ENCODE peak calls at places on chromosomes 6 and 20, in five cellular contexts. S, O, B, G and X are unnamed samples.

GRCh38 chr6:168131464-168132415 is 52.7 kb upstream of the FRMD1 start:
- DNase-seq in G (no peak), S (no peak), O (peak; percentile 50), B (no peak), X (no peak)

GRCh38 chr6:27891300-27891913 is 20.8 kb downstream of the OR2B2 start:
- DNase-seq in G (no peak), O (no peak), B (no peak), S (no peak), X (no peak)

GRCh38 chr6:137552809-137553208 is 58.6 kb upstream of the OLIG3 start:
- DNase-seq in S (no peak), G (peak; percentile 49), O (no peak), B (no peak), X (no peak)

GRCh38 chr6:2081155-2082138 is 164.0 kb downstream of the GMDS start:
- DNase-seq in B (peak; percentile 68), O (no peak), G (no peak), S (no peak), X (no peak)

GRCh38 chr6:53869964-53870363 is 75.2 kb downstream of the LRRC1 start:
- DNase-seq in B (no peak), O (no peak), S (no peak), G (no peak), X (no peak)

GRCh38 chr6:160513836-160514235 is 150.2 kb downstream of the LPA start:
- DNase-seq in B (no peak), S (no peak), G (no peak), O (no peak), X (no peak)

GRCh38 chr6:158468666-158469065 is 91.2 kb upstream of the TMEM181 start:
- DNase-seq in O (no peak), S (no peak), B (no peak), G (no peak), X (no peak)

GRCh38 chr6:36954262-36954931 is at the start of gene PI16:
- DNase-seq in S (no peak), O (no peak), B (no peak), G (no peak), X (peak; percentile 87)

GRCh38 chr20:53776858-53777257 is 183.2 kb upstream of the ZNF217 start:
- DNase-seq in G (no peak), S (no peak), B (no peak), O (no peak), X (no peak)

GRCh38 chr6:167532410-167533294 is 207.8 kb downstream of the TTLL2 start:
- DNase-seq in S (no peak), B (no peak), O (no peak), G (no peak), X (no peak)

GRCh38 chr20:46414608-46415007 is 8.2 kb upstream of the ELMO2 start:
- DNase-seq in O (no peak), S (no peak), B (no peak), G (no peak), X (no peak)

GRCh38 chr6:118968416-118968815 is 33.5 kb upstream of the MCM9 start:
- DNase-seq in B (no peak), O (no peak), S (peak; percentile 12), G (peak; percentile 26), X (no peak)

GRCh38 chr20:44736170-44737021 is 9.3 kb upstream of the KCNK15 start:
- DNase-seq in G (peak; percentile 96), O (peak; percentile 58), S (peak; percentile 89), B (no peak), X (peak; percentile 73)

GRCh38 chr6:108115598-108116058 is 41.1 kb upstream of the OSTM1 start:
- DNase-seq in S (peak; percentile 41), B (no peak), G (peak; percentile 47), O (peak; percentile 68), X (peak; percentile 63)

GRCh38 chr6:38929560-38929959 is 119.0 kb upstream of the GLP1R start:
- DNase-seq in O (no peak), S (no peak), B (no peak), G (no peak), X (no peak)

GRCh38 chr6:166318649-166319600 is 10.7 kb upstream of the PRR18 start:
- DNase-seq in G (peak; percentile 12), B (no peak), S (no peak), O (no peak), X (no peak)

GRCh38 chr6:157518399-157519250 is 137.6 kb downstream of the ZDHHC14 start:
- DNase-seq in O (no peak), S (peak; percentile 44), B (no peak), G (no peak), X (peak; percentile 75)

GRCh38 chr6:6696867-6697531 is 108.5 kb downstream of the LY86 start:
- DNase-seq in O (peak; percentile 88), S (peak; percentile 63), B (no peak), G (peak; percentile 29), X (peak; percentile 74)

GRCh38 chr6:124982669-124983068 is 20.4 kb downstream of the RNF217 start:
- DNase-seq in O (no peak), S (no peak), B (no peak), G (no peak), X (no peak)

GRCh38 chr6:155120034-155120433 is 124.9 kb downstream of the TIAM2 start:
- DNase-seq in G (no peak), B (no peak), S (no peak), O (no peak), X (no peak)

GRCh38 chr6:43052842-43053544 is 658 bp downstream of the CUL7 start:
- DNase-seq in B (no peak), S (no peak), G (no peak), O (no peak), X (no peak)

GRCh38 chr20:49846206-49846807 is 33.7 kb downstream of the SLC9A8 start:
- DNase-seq in B (no peak), S (peak; percentile 16), O (no peak), G (peak; percentile 73), X (peak; percentile 38)

GRCh38 chr20:697826-698225 is 22.2 kb upstream of the SCRT2 start:
- DNase-seq in G (no peak), S (no peak), O (no peak), B (no peak), X (no peak)

GRCh38 chr6:134678436-134678889 is 271.4 kb downstream of the ALDH8A1 start:
- DNase-seq in B (no peak), G (no peak), O (no peak), S (no peak), X (no peak)

GRCh38 chr6:135884136-135884535 is 32.6 kb downstream of the PDE7B start:
- DNase-seq in G (no peak), S (no peak), O (no peak), B (no peak), X (no peak)

GRCh38 chr6:122798099-122798641 is 9.1 kb downstream of the SMPDL3A start:
- DNase-seq in S (peak; percentile 83), B (no peak), O (no peak), G (peak; percentile 92), X (no peak)

DNA sequence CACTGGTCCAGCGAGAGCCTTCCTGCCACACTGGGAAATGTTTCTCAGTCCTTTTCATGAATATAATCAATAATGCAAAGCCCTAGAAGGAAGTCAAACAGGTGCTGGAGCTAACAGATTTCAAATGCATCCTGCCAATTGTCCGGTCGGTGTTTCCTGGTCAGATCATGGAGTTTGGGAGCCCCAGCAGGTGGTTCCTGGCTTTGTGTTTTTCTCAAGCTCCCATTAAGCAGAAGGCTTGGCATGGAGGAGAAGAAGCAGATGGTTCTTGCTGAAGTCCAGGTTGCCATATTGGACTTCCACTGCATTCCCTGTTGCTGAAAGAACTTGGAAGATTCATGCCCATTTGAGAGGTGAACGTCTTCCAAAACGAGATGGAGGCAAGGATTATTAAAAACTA is 68.6 kb downstream of the GFOD1 start:
- DNase-seq in B (no peak), G (no peak), S (no peak), O (no peak), X (no peak)
- H3K4me1 ChIP-seq in B (peaks cover 13% of the 10 kb centered on the region), G (peaks cover 44% of the 10 kb centered on the region), S (no peaks in the 10 kb centered on the region), O (peaks cover 16% of the 10 kb centered on the region), X (no peaks in the 10 kb centered on the region)

GRCh38 chr20:13251556-13251955 is 30.5 kb downstream of the ISM1 start:
- DNase-seq in O (no peak), S (no peak), B (no peak), G (peak; percentile 45), X (no peak)
- TF ChIP-seq JUND in O (no peak), S (no peak), B (no peak), G (no peak), X (no peak)

DNA sequence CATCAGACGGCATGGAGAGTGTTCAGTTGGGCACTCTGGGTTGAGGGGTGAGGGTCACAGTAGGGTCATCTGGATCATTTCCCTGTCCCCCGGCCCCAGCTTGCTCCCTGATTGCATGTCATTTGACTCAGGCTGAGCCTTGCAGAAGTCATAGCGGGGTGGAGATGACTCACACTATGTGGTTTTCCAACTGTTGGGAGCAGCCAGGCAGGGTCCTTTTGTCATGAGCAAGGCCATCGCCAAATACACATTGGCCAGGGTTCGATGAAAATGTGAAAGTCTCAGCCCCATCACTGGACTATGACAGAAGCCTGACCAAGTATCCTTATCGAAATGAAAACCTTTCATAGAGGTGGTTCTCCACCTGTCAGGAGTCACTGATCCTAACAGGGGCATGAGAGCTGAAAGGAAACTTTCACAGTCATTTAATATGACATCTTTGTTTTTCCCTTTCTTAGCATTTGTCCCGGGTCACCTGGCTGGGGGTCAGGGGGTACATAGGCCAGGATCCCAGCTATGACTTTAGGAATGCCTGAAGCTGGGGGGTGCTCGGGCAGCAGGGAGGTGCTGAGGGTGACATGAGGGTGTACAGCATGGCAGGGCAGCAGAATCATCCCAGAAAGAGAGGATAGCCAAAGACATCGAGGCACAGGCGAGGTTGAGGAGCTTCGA is 70.2 kb upstream of the CD93 start:
- DNase-seq in S (peak; percentile 78), B (no peak), O (peak; percentile 28), G (peak; percentile 50), X (no peak)
- TF ChIP-seq ZNF274 in S (no peak), B (no peak), O (no peak), G (no peak), X (no peak)

GRCh38 chr20:37348643-37349516 is 2.9 kb downstream of the SRC start:
- DNase-seq in B (no peak), G (no peak), S (no peak), O (no peak), X (no peak)
- H3K4me1 ChIP-seq in B (peaks cover 14% of the 10 kb centered on the region), G (peaks cover 68% of the 10 kb centered on the region), S (peaks cover 41% of the 10 kb centered on the region), O (no peaks in the 10 kb centered on the region), X (peaks cover 2% of the 10 kb centered on the region)

DNA sequence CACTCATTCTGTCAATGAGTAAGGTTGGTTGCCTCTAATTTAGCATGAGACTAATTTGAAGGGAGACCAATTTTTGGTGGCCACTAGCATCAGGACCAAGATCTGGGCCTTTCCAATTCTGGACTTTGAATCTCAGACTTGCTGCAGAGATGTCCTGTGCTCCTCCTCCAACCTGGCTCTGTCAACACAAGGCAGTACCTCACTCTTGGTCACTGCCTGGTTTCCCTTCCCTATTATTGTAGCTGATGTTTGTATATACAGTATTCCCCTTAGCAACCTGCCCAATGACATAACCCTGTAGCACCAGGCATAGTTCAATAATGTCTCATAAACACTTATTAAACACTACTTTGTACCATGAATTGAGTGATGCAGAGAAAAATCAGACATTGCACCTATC is 50.4 kb downstream of the UNC5CL start:
- DNase-seq in B (no peak), G (no peak), S (no peak), O (no peak), X (no peak)
- TF ChIP-seq JUND in B (no peak), G (no peak), S (no peak), O (no peak), X (no peak)

GRCh38 chr20:63124092-63124781 is 91.7 kb downstream of the YTHDF1 start:
- DNase-seq in S (no peak), O (no peak), G (no peak), B (no peak), X (no peak)
- TF ChIP-seq ZNF274 in S (no peak), O (no peak), G (no peak), B (no peak), X (no peak)

GRCh38 chr6:21349834-21350233 is 243.7 kb upstream of the SOX4 start:
- DNase-seq in G (no peak), O (no peak), S (no peak), B (no peak), X (no peak)
- H3K4me1 ChIP-seq in G (peaks cover 9% of the 10 kb centered on the region), O (no peaks in the 10 kb centered on the region), S (no peaks in the 10 kb centered on the region), B (no peaks in the 10 kb centered on the region), X (no peaks in the 10 kb centered on the region)